ENCODE peak calls at places on chromosomes 16 and 17, in eight cellular contexts. C is prostate gland, R is HL-60, K is endothelial cell of umbilical vein, J is H1, M is breast epithelium, Y is sigmoid colon, V is GM23338. A is an unnamed sample.

GRCh38 chr17:81419333-81419885 is 24.2 kb downstream of the BAHCC1 start:
- DNase-seq in K (peak; percentile 64), V (no peak), R (no peak), J (no peak), M (peak; percentile 79), C (peak; percentile 78), Y (peak; percentile 96), A (no peak)

GRCh38 chr17:74516561-74516960 is 14.7 kb downstream of the CD300LB start:
- DNase-seq in V (no peak), Y (no peak), R (no peak), K (no peak), M (no peak), C (no peak), J (no peak), A (peak; percentile 65)

GRCh38 chr17:17783121-17783824 is 53.5 kb downstream of the SREBF1 start:
- DNase-seq in K (peak; percentile 32), R (no peak), M (peak; percentile 67), V (peak; percentile 89), C (peak; percentile 71), Y (no peak), J (peak; percentile 38), A (no peak)

GRCh38 chr17:17783825-17784598 is 52.8 kb downstream of the SREBF1 start:
- DNase-seq in R (no peak), Y (no peak), V (peak; percentile 76), M (no peak), J (no peak), K (peak; percentile 38), C (peak; percentile 52), A (no peak)

GRCh38 chr17:35578929-35579448 is 618 bp upstream of the PEX12 start:
- DNase-seq in Y (no peak), M (no peak), J (no peak), K (no peak), R (no peak), C (no peak), V (no peak), A (no peak)

GRCh38 chr17:80264048-80264792 is 3.6 kb downstream of the RNF213 start:
- DNase-seq in J (no peak), Y (no peak), R (no peak), V (no peak), C (no peak), K (no peak), M (no peak), A (no peak)

GRCh38 chr17:58096892-58097291 is 13.7 kb downstream of the DYNLL2 start:
- DNase-seq in C (no peak), Y (no peak), J (no peak), R (no peak), V (peak; percentile 54), K (no peak), M (no peak), A (no peak)

GRCh38 chr17:39960406-39961053 is 2.3 kb upstream of the GSDMA start:
- DNase-seq in R (no peak), C (no peak), M (no peak), Y (no peak), K (no peak), J (no peak), V (no peak), A (no peak)

GRCh38 chr17:20967776-20968175 is 75.0 kb downstream of the USP22 start:
- DNase-seq in J (no peak), K (no peak), R (no peak), V (no peak), Y (no peak), C (no peak), M (no peak), A (no peak)

GRCh38 chr17:32519769-32520701 is 33.2 kb downstream of the CDK5R1 start:
- DNase-seq in K (peak; percentile 62), C (no peak), V (peak; percentile 55), R (no peak), M (no peak), J (no peak), Y (peak; percentile 50), A (no peak)

GRCh38 chr17:3732171-3732570 is 8.5 kb downstream of the HASPIN start:
- DNase-seq in Y (peak; percentile 70), R (no peak), M (no peak), V (no peak), K (no peak), J (no peak), C (no peak), A (no peak)

GRCh38 chr17:19019041-19019941 is 14.7 kb upstream of the FAM83G start:
- DNase-seq in J (no peak), M (no peak), R (no peak), C (no peak), Y (no peak), V (no peak), K (no peak), A (no peak)

GRCh38 chr16:76932541-76933211 is 258.3 kb upstream of the MON1B start:
- DNase-seq in C (no peak), V (no peak), J (no peak), Y (no peak), M (no peak), R (no peak), K (peak; percentile 2), A (no peak)

GRCh38 chr17:47895856-47896671 is at the start of gene SP2:
- DNase-seq in V (peak; percentile 100), J (peak; percentile 100), C (peak; percentile 100), Y (peak; percentile 100), M (peak; percentile 99), R (peak; percentile 100), K (peak; percentile 100), A (peak; percentile 100)

GRCh38 chr16:22161999-22162657 is at the start of gene SDR42E2:
- DNase-seq in V (peak; percentile 89), J (peak; percentile 19), C (no peak), M (no peak), R (no peak), K (no peak), Y (no peak), A (no peak)

GRCh38 chr17:77098884-77099545 is 41.8 kb upstream of the SEC14L1 start:
- DNase-seq in Y (peak; percentile 84), V (no peak), K (no peak), M (no peak), J (no peak), R (peak; percentile 85), C (peak; percentile 53), A (no peak)
- TF ChIP-seq POLR2AphosphoS5 in Y (peak; percentile 88), V (no peak), K (no peak), M (no peak), J (no peak), R (no peak), C (peak; percentile 88), A (no peak)

GRCh38 chr16:967546-968295 is 3.1 kb downstream of the LMF1 start:
- DNase-seq in K (no peak), J (no peak), M (no peak), C (no peak), R (no peak), V (no peak), Y (no peak), A (no peak)
- H3K27ac ChIP-seq in K (no peak overlapping the region), J (no peak overlapping the region), M (no peak overlapping the region), C (no peak overlapping the region), R (no peak overlapping the region), V (no peak overlapping the region), Y (no peak overlapping the region), A (no peak overlapping the region)

GRCh38 chr16:81894592-81894991 is 115.5 kb downstream of the PLCG2 start:
- DNase-seq in J (no peak), V (no peak), R (no peak), K (no peak), Y (peak; percentile 14), C (no peak), M (peak; percentile 31), A (no peak)

GRCh38 chr16:81885976-81886586 is 107.0 kb downstream of the PLCG2 start:
- DNase-seq in C (no peak), R (peak; percentile 42), J (peak; percentile 36), M (no peak), K (peak; percentile 40), Y (no peak), V (peak; percentile 87), A (no peak)

GRCh38 chr16:81888520-81889394 is 109.7 kb downstream of the PLCG2 start:
- DNase-seq in V (no peak), R (peak; percentile 26), J (no peak), M (no peak), K (no peak), C (no peak), Y (no peak), A (no peak)

GRCh38 chr16:81891734-81892364 is 112.8 kb downstream of the PLCG2 start:
- DNase-seq in V (no peak), J (no peak), C (no peak), K (no peak), R (no peak), M (no peak), Y (peak; percentile 27), A (no peak)

DNA sequence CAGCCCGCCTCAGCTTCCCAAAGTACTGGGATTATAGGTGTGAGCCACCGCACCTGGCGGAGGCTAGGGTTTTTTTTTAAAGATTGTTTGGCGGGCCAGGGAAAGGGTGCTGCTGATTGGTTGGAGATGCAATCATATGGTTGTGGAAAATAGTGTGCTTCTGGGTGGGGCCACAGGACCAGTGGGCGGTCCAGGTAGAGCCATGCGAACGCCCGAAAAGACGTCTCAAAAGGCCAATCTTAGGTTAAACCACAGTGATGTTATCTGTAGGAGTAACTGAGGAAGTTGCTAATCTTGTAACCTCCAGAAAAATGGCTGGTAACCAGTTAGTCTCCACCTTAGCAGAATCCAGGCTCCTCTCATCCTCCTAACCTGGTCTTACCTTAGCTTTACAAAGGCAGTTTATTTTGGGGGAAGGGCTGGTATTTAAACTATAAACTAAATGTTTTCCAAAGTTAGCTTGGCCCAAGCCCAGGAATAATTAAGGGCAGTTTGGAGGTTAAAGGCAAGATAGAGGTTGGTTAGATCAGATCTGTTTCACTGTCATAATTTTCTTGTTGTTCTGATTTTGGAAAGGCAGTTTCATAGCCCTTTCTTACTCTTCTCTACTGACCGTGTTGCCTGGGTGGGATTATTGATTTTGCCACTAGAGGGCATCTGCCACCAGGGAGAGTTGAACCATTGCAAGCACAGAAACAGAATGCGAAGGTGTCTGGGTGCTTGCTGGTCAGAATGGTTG is 111.0 kb downstream of the PLCG2 start:
- DNase-seq in J (peak; percentile 25), C (peak; percentile 60), R (peak; percentile 69), K (peak; percentile 80), Y (no peak), V (peak; percentile 87), M (no peak), A (no peak)
- TF ChIP-seq CTCF in J (peak; percentile 91), C (no peak), R (peak; percentile 95), K (peak; percentile 85), Y (peak; percentile 77), V (peak; percentile 94), M (peak; percentile 83), A (peak; percentile 38)

GRCh38 chr17:63698381-63698885 is 1.5 kb downstream of the LIMD2 start:
- DNase-seq in J (no peak), R (peak; percentile 19), V (no peak), C (no peak), Y (no peak), K (peak; percentile 24), M (no peak), A (no peak)

GRCh38 chr17:63698886-63699637 is 863 bp downstream of the LIMD2 start:
- DNase-seq in Y (peak; percentile 78), J (no peak), V (peak; percentile 65), C (no peak), M (no peak), R (peak; percentile 94), K (peak; percentile 56), A (no peak)

GRCh38 chr17:63695889-63696288 is 4.0 kb downstream of the LIMD2 start:
- DNase-seq in V (no peak), Y (no peak), M (no peak), K (no peak), R (no peak), J (no peak), C (no peak), A (no peak)

GRCh38 chr17:63696381-63696961 is 3.5 kb downstream of the LIMD2 start:
- DNase-seq in J (no peak), R (peak; percentile 60), K (peak; percentile 61), M (no peak), V (peak; percentile 90), Y (no peak), C (no peak), A (peak; percentile 86)

GRCh38 chr17:63697341-63698286 is 2.3 kb downstream of the LIMD2 start:
- DNase-seq in M (no peak), J (no peak), Y (no peak), K (peak; percentile 44), V (peak; percentile 75), C (no peak), R (peak; percentile 93), A (no peak)
- TF ChIP-seq POLR2AphosphoS5 in M (no peak), J (peak; percentile 49), Y (no peak), K (peak; percentile 39), V (no peak), C (no peak), R (peak; percentile 34), A (no peak)

A was measured in vagina.